ENCODE peak calls at places on chromosomes 13 and 19, in five cellular contexts. One of them, this sample, is unnamed.

GRCh38 chr19:15177269-15178116 is 23.3 kb downstream of the NOTCH3 start:
- DNase-seq in right lobe of liver: peak
- DNase-seq in astrocyte of the spinal cord: peak
- DNase-seq in neuronal stem cell: peak
- DNase-seq in left cardiac atrium: peak
- DNase-seq in this sample: peak

GRCh38 chr13:109141716-109142115 is 512.3 kb downstream of the MYO16 start:
- DNase-seq in right lobe of liver: no peak
- DNase-seq in astrocyte of the spinal cord: no peak
- DNase-seq in neuronal stem cell: no peak
- DNase-seq in left cardiac atrium: no peak
- DNase-seq in this sample: no peak

GRCh38 chr13:112768795-112769411 is 79.1 kb downstream of the ATP11A start:
- DNase-seq in right lobe of liver: no peak
- DNase-seq in astrocyte of the spinal cord: no peak
- DNase-seq in neuronal stem cell: no peak
- DNase-seq in left cardiac atrium: peak
- DNase-seq in this sample: peak

GRCh38 chr19:12208221-12208620 is 45.3 kb downstream of the ZNF136 start:
- DNase-seq in right lobe of liver: no peak
- DNase-seq in astrocyte of the spinal cord: no peak
- DNase-seq in neuronal stem cell: no peak
- DNase-seq in left cardiac atrium: no peak
- DNase-seq in this sample: no peak

GRCh38 chr19:52691215-52691610 is 43.6 kb downstream of the ZNF611 start:
- DNase-seq in right lobe of liver: no peak
- DNase-seq in astrocyte of the spinal cord: no peak
- DNase-seq in neuronal stem cell: no peak
- DNase-seq in left cardiac atrium: no peak
- DNase-seq in this sample: peak

GRCh38 chr19:30036154-30037129 is 94.4 kb downstream of the URI1 start:
- DNase-seq in right lobe of liver: no peak
- DNase-seq in astrocyte of the spinal cord: peak
- DNase-seq in neuronal stem cell: no peak
- DNase-seq in left cardiac atrium: no peak
- DNase-seq in this sample: no peak

GRCh38 chr13:46864941-46865340 is 31.9 kb downstream of the HTR2A start:
- DNase-seq in right lobe of liver: no peak
- DNase-seq in astrocyte of the spinal cord: no peak
- DNase-seq in neuronal stem cell: no peak
- DNase-seq in left cardiac atrium: no peak
- DNase-seq in this sample: no peak

GRCh38 chr13:76885203-76886004 is 801 bp downstream of the KCTD12 start:
- DNase-seq in right lobe of liver: peak
- DNase-seq in astrocyte of the spinal cord: peak
- DNase-seq in neuronal stem cell: peak
- DNase-seq in left cardiac atrium: peak
- DNase-seq in this sample: peak

GRCh38 chr13:86554066-86554465 is 754.8 kb upstream of the SLITRK6 start:
- DNase-seq in right lobe of liver: no peak
- DNase-seq in astrocyte of the spinal cord: no peak
- DNase-seq in neuronal stem cell: no peak
- DNase-seq in left cardiac atrium: no peak
- DNase-seq in this sample: no peak

GRCh38 chr19:1154731-1155351 is 19.2 kb downstream of the SBNO2 start:
- DNase-seq in right lobe of liver: peak
- DNase-seq in astrocyte of the spinal cord: peak
- DNase-seq in neuronal stem cell: no peak
- DNase-seq in left cardiac atrium: peak
- DNase-seq in this sample: peak

GRCh38 chr13:101309014-101309619 is 107.2 kb downstream of the NALCN start:
- DNase-seq in right lobe of liver: no peak
- DNase-seq in astrocyte of the spinal cord: peak
- DNase-seq in neuronal stem cell: no peak
- DNase-seq in left cardiac atrium: no peak
- DNase-seq in this sample: no peak

GRCh38 chr19:32570081-32570785 is 10.8 kb upstream of the PDCD5 start:
- DNase-seq in right lobe of liver: peak
- DNase-seq in astrocyte of the spinal cord: peak
- DNase-seq in neuronal stem cell: peak
- DNase-seq in left cardiac atrium: peak
- DNase-seq in this sample: peak

GRCh38 chr13:29543230-29544215 is 52.0 kb downstream of the SLC7A1 start:
- DNase-seq in right lobe of liver: no peak
- DNase-seq in astrocyte of the spinal cord: peak
- DNase-seq in neuronal stem cell: no peak
- DNase-seq in left cardiac atrium: no peak
- DNase-seq in this sample: no peak

GRCh38 chr13:45702088-45702487 is at the start of gene CBY2:
- DNase-seq in right lobe of liver: no peak
- DNase-seq in astrocyte of the spinal cord: no peak
- DNase-seq in neuronal stem cell: no peak
- DNase-seq in left cardiac atrium: no peak
- DNase-seq in this sample: no peak

GRCh38 chr13:64471916-64472315 is 2758.2 kb downstream of the PCDH9 start:
- DNase-seq in right lobe of liver: no peak
- DNase-seq in astrocyte of the spinal cord: peak
- DNase-seq in neuronal stem cell: no peak
- DNase-seq in left cardiac atrium: no peak
- DNase-seq in this sample: no peak

GRCh38 chr19:50341091-50341564 is 12.0 kb upstream of the KCNC3 start:
- DNase-seq in right lobe of liver: no peak
- DNase-seq in astrocyte of the spinal cord: no peak
- DNase-seq in neuronal stem cell: no peak
- DNase-seq in left cardiac atrium: no peak
- DNase-seq in this sample: no peak